ENCODE peak calls at places on chromosomes 2 and 18, in six cellular contexts. O, D, X, Z, U and J are unnamed samples.

GRCh38 chr2:37865640-37866039 is 59.4 kb upstream of the RMDN2 start:
- DNase-seq in O (no peak), D (no peak), X (no peak), Z (no peak), U (no peak), J (no peak)

GRCh38 chr2:235614900-235615712 is 121.3 kb downstream of the AGAP1 start:
- DNase-seq in O (no peak), D (peak), X (no peak), Z (peak), U (peak), J (no peak)

GRCh38 chr2:238422940-238423339 is 3.8 kb upstream of the ASB1 start:
- DNase-seq in O (no peak), D (no peak), X (no peak), Z (no peak), U (no peak), J (no peak)

GRCh38 chr18:3452750-3453539 is 3.0 kb downstream of the TGIF1 start:
- DNase-seq in O (no peak), D (no peak), X (no peak), Z (peak), U (peak), J (no peak)

GRCh38 chr2:67394734-67395133 is 2.4 kb upstream of the ETAA1 start:
- DNase-seq in O (no peak), D (no peak), X (no peak), Z (no peak), U (no peak), J (no peak)

GRCh38 chr2:235533616-235534385 is 40.0 kb downstream of the AGAP1 start:
- DNase-seq in O (no peak), D (no peak), X (no peak), Z (no peak), U (no peak), J (no peak)

GRCh38 chr2:209395232-209395631 is 28.6 kb upstream of the MAP2 start:
- DNase-seq in O (no peak), D (no peak), X (no peak), Z (no peak), U (no peak), J (no peak)

GRCh38 chr2:230602562-230603230 is 109.9 kb upstream of the CAB39 start:
- DNase-seq in O (no peak), D (no peak), X (no peak), Z (peak), U (peak), J (no peak)

GRCh38 chr2:85255813-85256581 is 71.8 kb downstream of the TGOLN2 start:
- DNase-seq in O (peak), D (no peak), X (peak), Z (no peak), U (no peak), J (no peak)

GRCh38 chr2:60553992-60554648 is 666 bp upstream of the BCL11A start:
- DNase-seq in O (peak), D (no peak), X (peak), Z (peak), U (peak), J (peak)

GRCh38 chr2:37523861-37524362 is 147.5 kb downstream of the CDC42EP3 start:
- DNase-seq in O (no peak), D (peak), X (no peak), Z (peak), U (peak), J (no peak)

GRCh38 chr2:45241061-45241561 is 231.9 kb upstream of the SIX2 start:
- DNase-seq in O (no peak), D (no peak), X (no peak), Z (no peak), U (no peak), J (no peak)

DNA sequence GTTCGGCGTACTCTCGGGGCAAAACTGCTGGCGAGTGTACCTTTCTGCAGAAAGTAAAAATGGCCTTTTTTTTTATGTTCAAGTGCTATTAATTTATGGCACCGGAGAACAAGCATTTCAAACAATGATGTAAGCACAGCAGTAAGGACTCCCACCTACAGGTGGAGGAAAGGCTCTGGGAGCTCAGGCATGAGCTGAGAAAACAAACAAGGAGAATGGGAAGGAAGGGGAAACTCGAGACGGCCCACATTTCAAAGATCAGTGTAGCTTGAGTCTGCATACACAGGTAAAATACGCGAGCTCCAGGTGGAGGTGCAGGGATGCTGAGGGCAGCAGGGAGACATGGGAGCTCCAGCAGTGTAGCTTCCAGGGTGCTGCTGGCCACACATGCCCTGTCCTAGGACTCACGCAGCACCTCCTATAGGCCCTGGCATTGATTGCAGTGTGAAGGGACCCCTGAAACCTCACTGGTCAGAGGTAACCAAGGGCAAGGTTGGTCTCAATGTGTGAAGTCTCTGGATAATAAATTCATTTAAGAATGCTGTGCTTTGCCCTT is 362.8 kb upstream of the HS6ST1 start:
- DNase-seq in O (no peak), D (no peak), X (peak), Z (no peak), U (no peak), J (no peak)
- TF ChIP-seq CTCF in O (no peak), D (no peak), X (no peak), Z (no peak), U (no peak), J (no peak)

DNA sequence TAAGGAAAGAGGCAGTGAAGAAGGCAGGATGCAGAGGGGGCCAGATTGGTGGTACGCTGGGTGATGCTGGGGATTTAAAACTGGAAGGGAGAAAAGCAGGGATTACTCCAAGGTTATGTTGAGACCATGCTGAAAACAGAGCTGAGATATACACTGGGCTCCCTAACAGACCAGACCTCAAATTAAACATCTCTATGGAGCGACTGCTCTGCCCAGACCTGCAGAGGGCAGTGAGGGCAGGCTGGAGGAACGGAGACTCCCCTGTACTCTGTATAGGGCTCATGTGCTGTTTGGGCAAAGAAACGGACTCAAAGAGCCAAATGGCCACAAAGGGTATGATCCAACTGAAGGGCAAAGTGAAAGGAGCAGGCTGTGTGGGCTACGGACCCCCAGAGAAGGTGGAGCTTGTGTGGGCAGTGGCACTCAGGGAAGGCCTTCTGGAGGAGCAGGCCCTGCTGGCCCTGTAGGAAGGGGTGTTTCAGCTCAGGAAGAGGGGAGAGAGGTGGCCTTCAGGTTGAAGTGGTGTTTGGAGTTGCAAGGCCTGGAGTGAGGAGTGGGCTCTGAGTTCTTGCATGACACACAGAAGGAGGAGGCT is 4.8 kb upstream of the CELF4 start:
- DNase-seq in O (no peak), D (no peak), X (peak), Z (no peak), U (no peak), J (no peak)
- TF ChIP-seq CTCF in O (no peak), D (no peak), X (no peak), Z (no peak), U (no peak), J (no peak)

GRCh38 chr18:59267511-59268126 is 5.6 kb downstream of the RAX start:
- DNase-seq in O (no peak), D (no peak), X (peak), Z (no peak), U (no peak), J (no peak)

GRCh38 chr18:59270689-59271257 is 2.5 kb downstream of the RAX start:
- DNase-seq in O (no peak), D (no peak), X (no peak), Z (no peak), U (no peak), J (no peak)

GRCh38 chr18:59268127-59268721 is 5.0 kb downstream of the RAX start:
- DNase-seq in O (no peak), D (no peak), X (no peak), Z (no peak), U (no peak), J (no peak)

GRCh38 chr18:59269563-59270214 is 3.6 kb downstream of the RAX start:
- DNase-seq in O (no peak), D (no peak), X (no peak), Z (no peak), U (no peak), J (no peak)

GRCh38 chr18:59268722-59269562 is 4.3 kb downstream of the RAX start:
- DNase-seq in O (no peak), D (no peak), X (peak), Z (no peak), U (no peak), J (no peak)
- TF ChIP-seq CTCF in O (no peak), D (no peak), X (no peak), Z (no peak), U (no peak), J (no peak)

DNA sequence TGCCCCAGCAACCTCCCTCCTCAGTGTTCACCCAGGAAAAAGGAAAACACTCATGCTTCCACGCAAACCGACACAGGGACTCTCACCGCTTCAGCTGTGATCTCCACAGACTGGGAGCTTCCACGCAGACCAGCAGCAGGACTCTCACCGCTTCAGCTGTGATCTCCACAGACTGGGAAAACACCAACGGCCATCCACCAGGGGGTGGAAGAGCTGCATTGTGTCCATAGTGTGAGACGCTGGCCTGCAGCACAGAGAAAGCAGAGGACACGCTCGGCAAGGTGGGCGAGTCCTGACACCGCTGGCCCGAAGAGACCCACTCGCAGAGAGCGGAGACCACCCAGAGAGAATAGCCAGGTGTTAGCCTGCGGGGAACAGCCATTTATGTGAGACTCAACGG is 42.5 kb upstream of the NFATC1 start:
- DNase-seq in O (no peak), D (no peak), X (peak), Z (no peak), U (no peak), J (no peak)
- TF ChIP-seq CTCF in O (no peak), D (peak), X (no peak), Z (no peak), U (no peak), J (no peak)

GRCh38 chr2:58539973-58540372 is 298.8 kb upstream of the FANCL start:
- DNase-seq in O (no peak), D (no peak), X (no peak), Z (no peak), U (no peak), J (no peak)
- TF ChIP-seq CTCF in O (no peak), D (no peak), X (no peak), Z (no peak), U (no peak), J (no peak)

DNA sequence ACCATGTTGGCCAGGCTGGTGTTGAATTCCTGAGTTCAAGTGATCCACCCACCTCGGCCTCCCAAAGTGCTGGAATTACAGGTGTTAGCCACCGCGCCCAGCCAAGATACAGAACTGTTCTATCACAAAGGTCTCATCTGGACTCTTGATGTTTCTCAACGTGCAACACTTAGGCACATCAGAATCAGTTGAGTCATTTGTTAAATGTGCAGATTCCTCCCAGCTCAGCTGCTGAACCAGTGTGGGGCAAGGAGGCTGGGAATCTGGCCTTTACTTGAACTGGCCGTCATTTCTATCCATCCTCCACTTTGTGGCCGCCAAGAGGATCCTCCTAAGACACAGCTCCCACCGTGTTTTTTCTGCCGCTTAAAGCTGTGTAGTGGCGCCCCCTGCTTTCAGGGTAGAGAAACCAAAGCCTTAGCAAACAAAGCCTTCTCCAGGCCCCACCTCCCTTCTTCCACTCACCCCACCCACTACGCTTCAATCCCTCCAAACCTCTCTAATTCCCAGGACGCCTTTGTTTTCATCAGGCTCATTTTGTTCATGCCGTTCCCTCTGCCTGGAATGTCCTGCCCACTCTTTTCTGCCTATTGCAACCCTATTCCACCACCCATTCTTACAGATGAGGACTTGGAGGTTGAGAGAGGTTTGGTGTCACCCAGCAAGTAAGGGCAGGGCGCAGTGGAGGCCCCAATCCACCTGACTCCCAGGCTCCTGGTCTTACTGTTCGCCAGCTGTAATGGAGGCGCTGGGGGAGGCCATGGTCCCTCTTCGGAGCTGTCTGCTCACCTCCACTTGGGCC is 776 bp upstream of the SPEG start:
- DNase-seq in O (no peak), D (no peak), X (peak), Z (peak), U (no peak), J (no peak)
- TF ChIP-seq CTCF in O (no peak), D (peak), X (peak), Z (peak), U (peak), J (no peak)

DNA sequence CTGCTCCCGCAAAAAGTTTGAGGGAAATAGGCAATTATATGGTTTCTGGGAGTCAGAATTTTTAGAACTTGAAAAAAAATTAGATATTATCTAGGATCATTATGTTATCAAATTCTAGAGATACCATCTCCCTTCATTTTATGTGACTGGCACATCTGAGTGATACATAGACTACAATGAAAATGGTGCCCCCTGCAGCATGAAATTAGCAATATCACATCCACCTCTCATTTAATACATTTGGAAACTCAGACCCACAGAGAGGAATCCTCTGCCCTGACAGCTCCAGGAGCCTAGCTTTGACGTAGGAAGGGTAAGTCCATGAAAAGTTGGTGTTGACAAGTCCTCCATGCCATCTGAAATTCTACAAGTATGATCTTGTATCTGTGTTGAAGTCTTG is 381.6 kb downstream of the SUCLG1 start:
- DNase-seq in O (no peak), D (no peak), X (peak), Z (peak), U (peak), J (no peak)
- TF ChIP-seq CTCF in O (peak), D (no peak), X (no peak), Z (peak), U (peak), J (no peak)

GRCh38 chr2:199459286-199460100 is 1.8 kb upstream of the SATB2 start:
- DNase-seq in O (no peak), D (peak), X (peak), Z (peak), U (peak), J (peak)
- TF ChIP-seq CTCF in O (no peak), D (no peak), X (no peak), Z (peak), U (no peak), J (no peak)